ENCODE peak calls at places on chromosomes 11 and 22, in six cellular contexts. I, N, E, V, O and J are unnamed samples.

GRCh38 chr22:50715776-50716175 is 22.2 kb upstream of the ACR start:
- DNase-seq in O (no peak), E (no peak), N (no peak), I (no peak), V (no peak), J (no peak)

GRCh38 chr22:37157516-37158289 is 8.0 kb upstream of the IL2RB start:
- DNase-seq in O (peak; percentile 63), I (no peak), E (no peak), N (no peak), V (no peak), J (no peak)

GRCh38 chr22:29079218-29079901 is 6.5 kb downstream of the KREMEN1 start:
- DNase-seq in I (no peak), E (no peak), O (peak; percentile 36), N (no peak), V (no peak), J (no peak)

GRCh38 chr11:134685981-134686380 is 273.9 kb upstream of the B3GAT1 start:
- DNase-seq in N (no peak), O (no peak), I (no peak), V (no peak), E (no peak), J (no peak)

GRCh38 chr22:20422271-20422958 is 15.2 kb downstream of the SCARF2 start:
- DNase-seq in I (no peak), O (peak; percentile 66), N (no peak), V (peak; percentile 46), E (peak; percentile 49), J (no peak)

GRCh38 chr11:58576792-58577440 is 1.3 kb upstream of the LPXN start:
- DNase-seq in V (peak; percentile 34), O (peak; percentile 65), E (no peak), I (no peak), N (no peak), J (no peak)

GRCh38 chr11:63007920-63008319 is 7.7 kb downstream of the SLC22A8 start:
- DNase-seq in V (no peak), E (no peak), I (no peak), O (no peak), N (no peak), J (no peak)

GRCh38 chr22:19615001-19615461 is 90.8 kb upstream of the CLDN5 start:
- DNase-seq in V (no peak), I (no peak), N (no peak), O (no peak), E (no peak), J (no peak)

GRCh38 chr11:19777032-19777341 is 64.3 kb downstream of the NAV2 start:
- DNase-seq in V (no peak), O (no peak), N (no peak), E (no peak), I (peak; percentile 36), J (no peak)

GRCh38 chr11:62150887-62151736 is 27.3 kb downstream of the INCENP start:
- DNase-seq in N (no peak), I (no peak), V (no peak), E (no peak), O (no peak), J (no peak)

GRCh38 chr22:23862103-23862502 is 4.4 kb downstream of the SLC2A11 start:
- DNase-seq in V (peak; percentile 45), I (peak; percentile 45), O (peak; percentile 36), N (no peak), E (no peak), J (no peak)

GRCh38 chr11:122697636-122698167 is 42.2 kb downstream of the UBASH3B start:
- DNase-seq in N (no peak), V (no peak), I (no peak), O (peak; percentile 65), E (no peak), J (no peak)
- H3K27ac ChIP-seq in N (no peak overlapping the region), V (no peak overlapping the region), I (peak overlapping the region; percentile 65), O (no peak overlapping the region), E (no peak overlapping the region), J (no peak overlapping the region)

DNA sequence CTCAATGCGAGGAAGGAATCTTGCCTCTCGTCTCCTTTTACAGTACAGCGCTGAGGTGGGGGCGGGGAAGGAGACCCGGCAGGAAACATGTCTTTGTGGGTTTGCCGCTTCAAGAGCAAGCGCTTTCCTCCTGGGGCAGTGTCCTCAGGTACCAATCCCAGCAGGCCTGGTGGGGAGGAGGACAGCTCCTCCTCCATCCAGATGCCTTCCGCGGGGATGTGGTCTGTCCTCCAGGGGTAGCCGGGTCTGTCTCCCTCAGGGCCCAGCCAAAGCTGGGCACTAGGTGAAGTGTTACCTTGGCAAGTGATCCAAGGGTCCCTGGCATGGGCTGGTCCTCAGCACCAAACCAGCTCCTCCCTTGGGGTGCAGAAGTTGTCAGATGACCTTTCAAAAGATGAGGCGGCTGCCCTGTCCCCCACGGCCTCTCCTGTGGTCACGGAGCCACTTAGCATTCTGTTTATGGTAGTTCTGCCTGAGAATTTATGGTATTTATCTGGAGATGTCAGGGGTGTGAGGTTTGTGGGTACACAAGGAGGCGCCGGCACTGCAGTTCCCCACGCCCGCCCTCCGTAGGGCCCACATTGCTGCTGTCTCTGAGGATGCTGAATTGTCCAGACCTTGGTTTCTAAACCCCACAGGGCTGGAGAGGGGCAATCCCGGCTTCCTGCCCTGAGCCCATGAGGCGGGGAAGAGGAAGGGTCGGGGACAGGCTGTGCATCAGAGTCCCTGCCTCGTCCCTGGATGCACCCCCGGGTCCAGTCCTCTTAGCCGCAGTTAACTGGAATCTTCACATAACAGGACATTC is 93.5 kb upstream of the ANO1 start:
- DNase-seq in I (no peak), E (no peak), O (peak; percentile 19), V (no peak), N (no peak), J (no peak)
- H3K27ac ChIP-seq in I (no peak overlapping the region), E (no peak overlapping the region), O (no peak overlapping the region), V (no peak overlapping the region), N (peak overlapping the region; percentile 96), J (peak overlapping the region; percentile 76)

DNA sequence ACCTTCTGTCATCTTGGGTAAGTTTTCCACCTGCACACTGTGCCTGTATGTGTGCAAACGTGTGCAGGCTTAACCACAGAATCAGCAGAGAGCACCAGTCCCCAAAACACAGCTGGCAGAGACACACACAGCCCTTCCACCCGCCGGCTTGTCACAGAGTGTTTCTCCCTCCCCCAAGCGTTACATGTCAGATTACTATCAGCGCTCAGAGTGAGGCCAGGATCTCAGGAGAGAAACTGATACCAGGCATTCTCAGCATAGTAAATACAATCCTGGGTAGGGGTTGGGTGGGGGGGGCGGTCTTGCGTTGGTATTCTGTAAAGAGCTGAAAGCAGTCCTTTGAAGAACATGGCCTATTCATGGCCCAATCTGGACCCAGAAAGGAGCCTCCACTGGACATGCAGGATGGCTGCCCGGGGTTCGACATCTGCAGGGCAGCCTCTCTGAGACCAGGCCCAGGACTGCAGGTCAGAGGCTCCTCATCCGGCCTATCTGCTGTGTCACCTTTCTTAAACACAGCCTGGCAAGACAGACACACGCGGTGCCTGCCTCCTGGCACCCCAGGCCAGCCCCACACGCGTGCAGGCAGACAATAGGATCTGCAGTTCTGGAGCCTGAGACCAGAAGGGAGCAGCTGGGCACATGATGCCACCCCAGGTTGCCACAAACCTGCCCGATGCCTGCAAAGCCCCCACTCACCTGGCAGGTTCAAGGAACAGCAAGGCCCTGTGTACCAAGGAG is 1.7 kb downstream of the OSBPL5 start:
- DNase-seq in V (peak; percentile 33), O (no peak), N (no peak), I (no peak), E (peak; percentile 53), J (peak; percentile 12)
- H3K27ac ChIP-seq in V (peak overlapping the region; percentile 69), O (peak overlapping the region; percentile 54), N (peak overlapping the region; percentile 89), I (peak overlapping the region; percentile 43), E (peak overlapping the region; percentile 71), J (peak overlapping the region; percentile 84)

GRCh38 chr11:103906291-103906850 is 130.1 kb upstream of the DDI1 start:
- DNase-seq in N (no peak), O (no peak), V (no peak), E (no peak), I (no peak), J (no peak)
- H3K27ac ChIP-seq in N (no peak overlapping the region), O (no peak overlapping the region), V (no peak overlapping the region), E (peak overlapping the region; percentile 45), I (no peak overlapping the region), J (no peak overlapping the region)

GRCh38 chr11:123176785-123177184 is 18.3 kb downstream of the CLMP start:
- DNase-seq in V (no peak), N (no peak), I (no peak), E (no peak), O (no peak), J (no peak)
- H3K27ac ChIP-seq in V (no peak overlapping the region), N (peak overlapping the region; percentile 79), I (no peak overlapping the region), E (no peak overlapping the region), O (peak overlapping the region; percentile 40), J (no peak overlapping the region)

DNA sequence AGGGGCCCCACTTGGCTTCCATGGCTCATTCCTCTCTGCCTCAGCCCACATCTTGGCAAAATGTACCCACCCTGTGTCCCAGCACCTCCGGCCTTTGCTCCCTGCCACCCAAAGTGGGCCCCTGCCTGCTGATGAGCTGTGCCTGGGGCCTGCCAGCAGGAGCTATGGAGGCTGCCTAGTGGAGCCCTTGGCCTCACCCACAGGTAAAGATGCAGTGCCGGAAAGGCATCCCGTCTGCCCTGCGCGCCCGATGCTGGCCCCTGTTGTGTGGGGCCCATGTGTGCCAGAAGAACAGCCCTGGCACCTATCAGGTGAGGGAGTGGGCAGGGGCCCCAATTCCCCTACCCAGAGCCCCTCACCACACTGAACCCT is 1.3 kb downstream of the TBC1D10C start:
- DNase-seq in N (no peak), V (no peak), I (no peak), O (no peak), E (no peak), J (no peak)
- H3K27ac ChIP-seq in N (no peak overlapping the region), V (no peak overlapping the region), I (no peak overlapping the region), O (no peak overlapping the region), E (no peak overlapping the region), J (no peak overlapping the region)